ENCODE peak calls at places on chromosomes 6 and 20, in four cellular contexts. V, T, E and U are unnamed samples.

GRCh38 chr6:125169058-125169457 is 15.5 kb downstream of the TPD52L1 start:
- DNase-seq in T (no peak), E (peak), V (no peak), U (no peak)

GRCh38 chr6:134949927-134950326 is at the start of gene ALDH8A1:
- DNase-seq in T (peak), V (no peak), E (no peak), U (no peak)

GRCh38 chr6:80690611-80691090 is 584.2 kb downstream of the BCKDHB start:
- DNase-seq in T (no peak), E (peak), V (no peak), U (no peak)

GRCh38 chr20:21087862-21088540 is 18.2 kb downstream of the LINC00237 start:
- DNase-seq in E (no peak), V (no peak), T (no peak), U (no peak)

GRCh38 chr20:24732599-24732998 is 216.5 kb upstream of the CST7 start:
- DNase-seq in V (no peak), T (peak), E (no peak), U (peak)

GRCh38 chr6:37141291-37142046 is 28.5 kb upstream of the PIM1 start:
- DNase-seq in T (peak), E (peak), V (peak), U (peak)

GRCh38 chr20:38023181-38024085 is 9.8 kb downstream of the TTI1 start:
- DNase-seq in E (peak), V (no peak), T (no peak), U (no peak)

GRCh38 chr6:16669227-16669626 is 92.0 kb downstream of the ATXN1 start:
- DNase-seq in E (peak), T (no peak), V (no peak), U (no peak)

GRCh38 chr6:142851601-142852000 is 93.4 kb downstream of the HIVEP2 start:
- DNase-seq in T (no peak), E (peak), V (no peak), U (no peak)

GRCh38 chr6:34709386-34709785 is 12.8 kb upstream of the ILRUN start:
- DNase-seq in V (no peak), T (no peak), E (peak), U (no peak)

GRCh38 chr20:17992847-17993508 is 24.2 kb downstream of the MGME1 start:
- DNase-seq in E (peak), V (no peak), T (no peak), U (no peak)

GRCh38 chr6:11938285-11938890 is 73.7 kb upstream of the HIVEP1 start:
- DNase-seq in E (no peak), V (peak), T (peak), U (no peak)

GRCh38 chr20:57000441-57000968 is 265.9 kb downstream of the BMP7 start:
- DNase-seq in E (no peak), T (no peak), V (no peak), U (no peak)

GRCh38 chr6:31575335-31575901 is at the start of gene TNF:
- DNase-seq in V (no peak), E (no peak), T (no peak), U (no peak)

GRCh38 chr6:137724495-137725211 is 142.4 kb upstream of the TNFAIP3 start:
- DNase-seq in V (no peak), T (no peak), E (no peak), U (no peak)

GRCh38 chr20:58086763-58087566 is 141.5 kb downstream of the ANKRD60 start:
- DNase-seq in V (peak), E (peak), T (peak), U (no peak)

GRCh38 chr20:6081236-6081635 is 27.4 kb upstream of the LRRN4 start:
- DNase-seq in T (no peak), V (no peak), E (peak), U (no peak)

GRCh38 chr20:19407731-19408130 is 195.3 kb downstream of the SLC24A3 start:
- DNase-seq in V (no peak), E (no peak), T (peak), U (no peak)

GRCh38 chr6:73452107-73452461 is at the start of gene CGAS:
- DNase-seq in T (peak), E (peak), V (no peak), U (no peak)

GRCh38 chr6:145214570-145214969 is 520.8 kb downstream of the EPM2A start:
- DNase-seq in V (no peak), T (peak), E (peak), U (no peak)

GRCh38 chr6:39772559-39773283 is 19.5 kb upstream of the DAAM2 start:
- DNase-seq in V (no peak), E (peak), T (no peak), U (no peak)

GRCh38 chr6:134720353-134721094 is 229.4 kb downstream of the ALDH8A1 start:
- DNase-seq in E (no peak), V (no peak), T (no peak), U (no peak)

GRCh38 chr6:80454661-80455365 is 348.3 kb downstream of the BCKDHB start:
- DNase-seq in V (no peak), T (no peak), E (peak), U (no peak)

GRCh38 chr6:83511901-83512681 is at the start of gene PRSS35:
- DNase-seq in T (peak), E (peak), V (peak), U (peak)

GRCh38 chr20:25271486-25272222 is 23.8 kb downstream of the PYGB start:
- DNase-seq in E (no peak), V (no peak), T (no peak), U (no peak)

GRCh38 chr6:30615958-30616810 is 859 bp downstream of the PPP1R10 start:
- DNase-seq in T (peak), V (peak), E (no peak), U (no peak)

GRCh38 chr6:11414564-11414963 is 123.0 kb upstream of the TMEM170B start:
- DNase-seq in V (peak), T (peak), E (no peak), U (no peak)

GRCh38 chr6:114432380-114432779 is 89.6 kb upstream of the HS3ST5 start:
- DNase-seq in E (no peak), V (no peak), T (no peak), U (no peak)

GRCh38 chr6:55399331-55399730 is 72.1 kb downstream of the GFRAL start:
- DNase-seq in V (no peak), E (peak), T (no peak), U (no peak)

GRCh38 chr6:116083052-116083451 is 17.6 kb upstream of the NT5DC1 start:
- DNase-seq in V (no peak), T (no peak), E (no peak), U (no peak)

GRCh38 chr20:64193058-64193457 is 28.8 kb downstream of the MYT1 start:
- DNase-seq in E (no peak), V (no peak), T (no peak), U (no peak)

GRCh38 chr6:133705071-133705470 is 183.8 kb upstream of the TCF21 start:
- DNase-seq in E (peak), T (no peak), V (no peak), U (no peak)

GRCh38 chr6:80988892-80989291 is 763.6 kb downstream of the TENT5A start:
- DNase-seq in T (no peak), E (no peak), V (no peak), U (no peak)

GRCh38 chr6:1283486-1283885 is 28.4 kb upstream of the FOXQ1 start:
- DNase-seq in T (no peak), V (no peak), E (no peak), U (no peak)

GRCh38 chr6:130778946-130779657 is 48.1 kb upstream of the SMLR1 start:
- DNase-seq in T (no peak), E (peak), V (no peak), U (no peak)

DNA sequence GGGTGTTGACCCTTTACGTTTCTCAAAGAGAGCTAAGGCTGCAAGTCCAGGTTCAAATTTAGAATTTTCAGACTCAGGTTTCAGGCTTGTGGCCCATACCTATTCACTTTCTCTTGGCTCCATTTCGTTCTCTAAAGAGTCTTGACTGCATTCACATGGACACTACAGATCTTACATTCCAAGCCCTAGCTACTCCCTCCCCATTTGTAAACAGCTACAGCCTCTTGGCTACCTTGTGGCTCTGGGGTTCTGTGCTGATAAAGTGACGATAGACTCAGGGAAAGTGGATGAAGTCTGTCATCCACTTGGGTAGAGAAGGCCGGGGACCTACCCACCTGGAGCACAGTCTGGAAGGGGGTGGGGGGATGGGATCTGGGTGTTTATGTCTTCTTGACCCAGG is 503.3 kb downstream of the LMBRD1 start:
- DNase-seq in V (no peak), E (no peak), T (no peak), U (no peak)
- H2BK5ac ChIP-seq in V (no peak), E (no peak), T (no peak), U (no peak)

DNA sequence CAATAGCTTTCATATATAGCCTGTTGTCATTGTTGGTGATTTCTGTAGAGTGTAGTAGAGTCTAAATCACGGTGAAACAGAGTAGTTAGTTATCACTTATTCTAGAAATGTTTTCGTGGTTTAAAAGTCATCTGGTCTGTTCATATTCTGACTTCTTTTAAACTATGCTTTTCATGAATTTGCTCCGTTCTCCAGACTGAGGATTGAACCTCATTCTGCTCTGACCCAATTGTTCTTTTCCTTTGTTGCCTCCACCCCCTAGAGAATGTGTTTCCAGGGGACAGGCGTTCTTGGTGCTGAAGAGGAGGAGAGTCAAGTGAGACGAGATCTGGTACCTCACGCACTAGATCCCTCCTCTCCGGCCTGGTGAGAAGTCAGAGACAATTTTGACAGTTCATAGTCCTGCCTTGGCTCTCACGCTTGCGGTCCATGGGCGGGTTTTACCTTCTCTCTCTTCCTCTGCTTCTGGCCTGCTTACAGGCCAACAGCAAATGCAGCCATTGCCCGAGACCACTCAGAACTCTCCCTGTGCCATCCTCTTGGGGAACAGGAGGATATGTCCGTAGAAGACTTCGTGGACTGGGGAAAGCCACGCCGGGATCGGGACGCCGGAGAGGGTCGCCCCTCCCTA is 609 bp upstream of the ZNF292 start:
- DNase-seq in E (peak), T (peak), V (no peak), U (no peak)
- H2BK5ac ChIP-seq in E (peak), T (peak), V (peak), U (peak)

DNA sequence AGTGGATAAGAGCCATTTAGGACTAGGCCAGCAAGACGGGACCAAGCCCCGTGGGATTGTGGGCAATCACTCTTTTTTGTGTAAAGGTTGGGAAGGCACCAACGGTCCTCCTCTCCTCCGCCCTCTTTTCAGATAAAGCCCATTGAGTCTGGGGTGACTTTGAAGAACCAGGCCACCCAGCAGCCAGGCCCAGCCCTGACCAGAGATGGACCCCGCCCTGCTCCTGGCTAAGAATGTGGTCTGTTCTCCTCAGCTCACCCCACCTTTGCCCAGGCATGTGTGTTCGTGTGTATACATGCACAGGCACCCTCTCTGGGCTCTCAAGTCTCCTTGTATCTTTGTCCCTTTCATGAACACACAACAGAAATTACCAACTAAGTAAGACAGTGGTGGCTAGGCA is 9.1 kb downstream of the SDC4 start:
- DNase-seq in E (no peak), V (no peak), T (no peak), U (no peak)
- H2BK5ac ChIP-seq in E (peak), V (no peak), T (no peak), U (no peak)

GRCh38 chr20:16530201-16530681 is 43.0 kb downstream of the KIF16B start:
- DNase-seq in T (peak), E (peak), V (no peak), U (no peak)
- H2BK5ac ChIP-seq in T (no peak), E (no peak), V (no peak), U (no peak)

DNA sequence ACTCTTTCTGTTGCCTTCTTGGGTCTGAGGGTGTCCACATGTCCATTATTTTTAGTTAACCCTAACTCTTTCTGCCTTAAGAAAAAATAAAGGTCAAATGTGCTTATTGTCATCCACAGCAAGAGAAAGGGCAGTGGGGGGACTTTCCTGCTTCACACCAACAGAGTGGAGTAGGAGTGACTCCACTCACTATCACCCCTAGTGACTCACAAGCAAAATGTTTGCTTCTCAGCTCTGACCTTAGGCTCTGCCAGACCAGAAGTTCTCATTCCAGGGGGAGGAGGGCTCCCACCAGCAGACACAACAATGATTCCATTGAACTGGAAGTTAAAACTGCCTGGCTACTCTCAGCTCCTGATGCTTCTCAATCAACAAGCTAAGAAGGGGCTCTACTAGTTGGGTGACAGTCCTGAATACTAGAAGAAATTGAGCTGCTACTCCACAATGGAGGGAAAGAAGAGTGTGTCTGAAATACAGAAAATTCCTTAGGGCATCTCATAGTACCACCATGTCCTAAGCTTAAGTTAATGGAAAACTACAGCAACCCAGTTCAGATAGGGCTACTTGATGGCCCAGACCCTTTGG is 83.9 kb upstream of the AFDN start:
- DNase-seq in V (no peak), T (peak), E (no peak), U (no peak)
- H2BK5ac ChIP-seq in V (no peak), T (peak), E (no peak), U (no peak)

DNA sequence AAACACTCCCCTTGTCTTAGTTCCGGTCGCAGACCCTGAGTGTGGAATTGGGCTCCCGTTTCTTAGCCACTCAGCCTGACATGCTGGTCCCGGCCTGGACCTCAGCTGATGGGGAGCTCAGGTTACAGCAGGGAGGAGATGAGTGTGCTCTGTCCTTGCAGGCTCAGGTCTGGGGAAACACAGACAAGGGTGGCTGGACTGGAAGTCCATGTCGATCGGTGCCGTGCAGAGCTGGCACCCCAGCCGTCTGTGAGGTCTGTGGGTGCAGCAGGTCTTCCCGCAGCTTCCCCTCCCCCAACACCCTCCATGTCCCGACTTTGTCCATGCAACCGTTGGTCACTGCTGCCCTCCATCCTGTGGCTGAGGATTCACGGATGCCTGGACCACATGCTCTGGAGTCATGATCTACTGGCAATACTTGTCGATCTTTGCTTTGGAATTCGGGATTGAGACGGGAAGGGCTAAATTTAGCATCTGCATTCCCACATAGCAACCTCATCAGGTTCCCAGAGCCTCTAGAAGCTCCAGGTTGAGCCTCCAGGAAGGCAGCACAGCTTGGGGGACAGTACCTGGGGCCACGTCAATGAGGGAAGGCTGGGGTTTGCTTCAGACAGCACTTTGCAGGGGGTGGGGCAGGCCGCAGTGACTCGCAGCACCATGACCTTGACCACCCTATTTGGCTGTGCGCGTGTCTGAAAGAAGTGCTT is 118.8 kb downstream of the PSMB1 start:
- DNase-seq in T (peak), E (peak), V (no peak), U (no peak)
- H2BK5ac ChIP-seq in T (no peak), E (no peak), V (no peak), U (no peak)